ENCODE peak calls at places on chromosome 2, in ten cellular contexts. One of them, this sample, is unnamed.
A peak's percentile ranks its signal among the peaks of the same experiment; 100 is the strongest.

GRCh38 chr2:24158131-24158530 is 16.7 kb upstream of the FAM228A start:
- DNase-seq in pulmonary artery endothelial cell: no peak
- DNase-seq in T-helper 1 cell: no peak
- DNase-seq in activated T-cell treated with anti-CD3 and anti-CD28 coated beads, Interleukin-2, amount 50 U/mL, for 4 hours: no peak
- DNase-seq in cerebellar cortex: no peak
- DNase-seq in mesothelial cell of epicardium: no peak
- DNase-seq in CD8-positive, alpha-beta T cell: no peak
- DNase-seq in aorta: no peak
- DNase-seq in pancreas: no peak
- DNase-seq in Calu3: no peak
- DNase-seq in this sample: no peak

GRCh38 chr2:45773909-45774308 is 122.4 kb downstream of the PRKCE start:
- DNase-seq in activated T-cell treated with anti-CD3 and anti-CD28 coated beads, Interleukin-2, amount 50 U/mL, for 4 hours: no peak
- DNase-seq in cerebellar cortex: no peak
- DNase-seq in pulmonary artery endothelial cell: no peak
- DNase-seq in mesothelial cell of epicardium: no peak
- DNase-seq in CD8-positive, alpha-beta T cell: no peak
- DNase-seq in Calu3: no peak
- DNase-seq in aorta: no peak
- DNase-seq in pancreas: no peak
- DNase-seq in T-helper 1 cell: no peak
- DNase-seq in this sample: no peak

GRCh38 chr2:206798009-206798408 is 32.6 kb downstream of the FASTKD2 start:
- DNase-seq in CD8-positive, alpha-beta T cell: no peak
- DNase-seq in mesothelial cell of epicardium: no peak
- DNase-seq in aorta: no peak
- DNase-seq in T-helper 1 cell: no peak
- DNase-seq in cerebellar cortex: no peak
- DNase-seq in Calu3: no peak
- DNase-seq in pulmonary artery endothelial cell: peak; percentile 66
- DNase-seq in activated T-cell treated with anti-CD3 and anti-CD28 coated beads, Interleukin-2, amount 50 U/mL, for 4 hours: no peak
- DNase-seq in pancreas: no peak
- DNase-seq in this sample: peak; percentile 26

GRCh38 chr2:137380610-137381009 is 583.7 kb upstream of the HNMT start:
- DNase-seq in pancreas: no peak
- DNase-seq in CD8-positive, alpha-beta T cell: no peak
- DNase-seq in mesothelial cell of epicardium: no peak
- DNase-seq in Calu3: no peak
- DNase-seq in T-helper 1 cell: no peak
- DNase-seq in pulmonary artery endothelial cell: no peak
- DNase-seq in aorta: no peak
- DNase-seq in cerebellar cortex: no peak
- DNase-seq in activated T-cell treated with anti-CD3 and anti-CD28 coated beads, Interleukin-2, amount 50 U/mL, for 4 hours: no peak
- DNase-seq in this sample: no peak

GRCh38 chr2:47048801-47049480 is 106.2 kb downstream of the STPG4 start:
- DNase-seq in pulmonary artery endothelial cell: no peak
- DNase-seq in Calu3: no peak
- DNase-seq in pancreas: no peak
- DNase-seq in aorta: no peak
- DNase-seq in mesothelial cell of epicardium: no peak
- DNase-seq in cerebellar cortex: no peak
- DNase-seq in CD8-positive, alpha-beta T cell: no peak
- DNase-seq in activated T-cell treated with anti-CD3 and anti-CD28 coated beads, Interleukin-2, amount 50 U/mL, for 4 hours: no peak
- DNase-seq in T-helper 1 cell: no peak
- DNase-seq in this sample: no peak

GRCh38 chr2:172944794-172945510 is 130.7 kb upstream of the MAP3K20 start:
- DNase-seq in aorta: no peak
- DNase-seq in T-helper 1 cell: no peak
- DNase-seq in mesothelial cell of epicardium: no peak
- DNase-seq in pulmonary artery endothelial cell: no peak
- DNase-seq in CD8-positive, alpha-beta T cell: no peak
- DNase-seq in pancreas: no peak
- DNase-seq in Calu3: no peak
- DNase-seq in cerebellar cortex: no peak
- DNase-seq in activated T-cell treated with anti-CD3 and anti-CD28 coated beads, Interleukin-2, amount 50 U/mL, for 4 hours: no peak
- DNase-seq in this sample: no peak

GRCh38 chr2:36820942-36821605 is 124.6 kb downstream of the VIT start:
- DNase-seq in activated T-cell treated with anti-CD3 and anti-CD28 coated beads, Interleukin-2, amount 50 U/mL, for 4 hours: no peak
- DNase-seq in pulmonary artery endothelial cell: no peak
- DNase-seq in cerebellar cortex: no peak
- DNase-seq in T-helper 1 cell: no peak
- DNase-seq in pancreas: no peak
- DNase-seq in CD8-positive, alpha-beta T cell: peak; percentile 9
- DNase-seq in aorta: no peak
- DNase-seq in mesothelial cell of epicardium: no peak
- DNase-seq in Calu3: no peak
- DNase-seq in this sample: no peak

GRCh38 chr2:38658613-38659012 is 7.3 kb upstream of the GALM start:
- DNase-seq in aorta: no peak
- DNase-seq in activated T-cell treated with anti-CD3 and anti-CD28 coated beads, Interleukin-2, amount 50 U/mL, for 4 hours: no peak
- DNase-seq in T-helper 1 cell: peak; percentile 48
- DNase-seq in CD8-positive, alpha-beta T cell: no peak
- DNase-seq in mesothelial cell of epicardium: no peak
- DNase-seq in cerebellar cortex: no peak
- DNase-seq in Calu3: no peak
- DNase-seq in pulmonary artery endothelial cell: no peak
- DNase-seq in pancreas: no peak
- DNase-seq in this sample: no peak

GRCh38 chr2:7427293-7428060 is 510.3 kb downstream of the RNF144A start:
- DNase-seq in T-helper 1 cell: peak; percentile 69
- DNase-seq in pulmonary artery endothelial cell: no peak
- DNase-seq in pancreas: no peak
- DNase-seq in Calu3: peak; percentile 44
- DNase-seq in cerebellar cortex: peak; percentile 67
- DNase-seq in activated T-cell treated with anti-CD3 and anti-CD28 coated beads, Interleukin-2, amount 50 U/mL, for 4 hours: no peak
- DNase-seq in mesothelial cell of epicardium: no peak
- DNase-seq in CD8-positive, alpha-beta T cell: no peak
- DNase-seq in aorta: no peak
- DNase-seq in this sample: peak; percentile 72

GRCh38 chr2:73020657-73021370 is 50.7 kb downstream of the SFXN5 start:
- DNase-seq in Calu3: no peak
- DNase-seq in aorta: peak; percentile 64
- DNase-seq in CD8-positive, alpha-beta T cell: peak; percentile 23
- DNase-seq in pulmonary artery endothelial cell: no peak
- DNase-seq in T-helper 1 cell: no peak
- DNase-seq in cerebellar cortex: no peak
- DNase-seq in mesothelial cell of epicardium: peak; percentile 31
- DNase-seq in activated T-cell treated with anti-CD3 and anti-CD28 coated beads, Interleukin-2, amount 50 U/mL, for 4 hours: no peak
- DNase-seq in pancreas: no peak
- DNase-seq in this sample: no peak

GRCh38 chr2:66481100-66481549 is 46.2 kb downstream of the MEIS1 start:
- DNase-seq in cerebellar cortex: no peak
- DNase-seq in activated T-cell treated with anti-CD3 and anti-CD28 coated beads, Interleukin-2, amount 50 U/mL, for 4 hours: no peak
- DNase-seq in pancreas: no peak
- DNase-seq in aorta: no peak
- DNase-seq in T-helper 1 cell: no peak
- DNase-seq in pulmonary artery endothelial cell: peak; percentile 83
- DNase-seq in CD8-positive, alpha-beta T cell: no peak
- DNase-seq in Calu3: peak; percentile 19
- DNase-seq in mesothelial cell of epicardium: no peak
- DNase-seq in this sample: peak; percentile 92

GRCh38 chr2:63861220-63861822 is 19.6 kb downstream of the UGP2 start:
- DNase-seq in Calu3: peak; percentile 51
- DNase-seq in T-helper 1 cell: peak; percentile 64
- DNase-seq in CD8-positive, alpha-beta T cell: peak; percentile 66
- DNase-seq in activated T-cell treated with anti-CD3 and anti-CD28 coated beads, Interleukin-2, amount 50 U/mL, for 4 hours: peak; percentile 56
- DNase-seq in pancreas: peak; percentile 39
- DNase-seq in pulmonary artery endothelial cell: peak; percentile 47
- DNase-seq in aorta: no peak
- DNase-seq in mesothelial cell of epicardium: peak; percentile 45
- DNase-seq in cerebellar cortex: peak; percentile 42
- DNase-seq in this sample: peak; percentile 81

GRCh38 chr2:237691200-237691907 is 64.0 kb downstream of the LRRFIP1 start:
- DNase-seq in activated T-cell treated with anti-CD3 and anti-CD28 coated beads, Interleukin-2, amount 50 U/mL, for 4 hours: no peak
- DNase-seq in T-helper 1 cell: no peak
- DNase-seq in cerebellar cortex: no peak
- DNase-seq in CD8-positive, alpha-beta T cell: no peak
- DNase-seq in aorta: peak; percentile 85
- DNase-seq in mesothelial cell of epicardium: peak; percentile 67
- DNase-seq in Calu3: peak; percentile 52
- DNase-seq in pulmonary artery endothelial cell: no peak
- DNase-seq in pancreas: no peak
- DNase-seq in this sample: no peak

GRCh38 chr2:116490511-116491145 is 1323.9 kb upstream of the DDX18 start:
- DNase-seq in mesothelial cell of epicardium: no peak
- DNase-seq in CD8-positive, alpha-beta T cell: no peak
- DNase-seq in T-helper 1 cell: no peak
- DNase-seq in activated T-cell treated with anti-CD3 and anti-CD28 coated beads, Interleukin-2, amount 50 U/mL, for 4 hours: no peak
- DNase-seq in pancreas: no peak
- DNase-seq in aorta: no peak
- DNase-seq in cerebellar cortex: no peak
- DNase-seq in Calu3: no peak
- DNase-seq in pulmonary artery endothelial cell: no peak
- DNase-seq in this sample: peak; percentile 67

This sample was measured in cardiac muscle cell.